ENCODE peak calls at places on chromosomes 11 and 22, in ten cellular contexts. U, R, E, Z, I, N, W, O, L and J are unnamed samples.

GRCh38 chr22:43520632-43521039 is 108.8 kb downstream of the MPPED1 start:
- DNase-seq in Z (no peak), N (no peak), W (no peak), I (no peak), O (no peak), L (no peak), U (no peak), R (no peak), E (no peak), J (no peak)

GRCh38 chr11:16610213-16610737 is 128.2 kb upstream of the C11orf58 start:
- DNase-seq in R (no peak), N (no peak), U (no peak), W (no peak), I (no peak), E (peak), Z (no peak), L (no peak), O (no peak), J (no peak)

GRCh38 chr11:85459304-85459703 is 167.8 kb downstream of the DLG2 start:
- DNase-seq in W (no peak), N (no peak), I (no peak), R (no peak), L (no peak), O (no peak), E (no peak), U (no peak), Z (no peak), J (no peak)

GRCh38 chr22:46661221-46661851 is 41.1 kb downstream of the GRAMD4 start:
- DNase-seq in W (no peak), N (no peak), O (peak), I (peak), R (no peak), Z (peak), L (peak), E (no peak), U (no peak), J (peak)

GRCh38 chr22:44997060-44997459 is 12.7 kb downstream of the PHF21B start:
- DNase-seq in E (no peak), I (no peak), N (no peak), O (no peak), U (no peak), W (no peak), Z (no peak), R (no peak), L (no peak), J (no peak)

GRCh38 chr22:27648074-27648473 is 153.5 kb downstream of the MN1 start:
- DNase-seq in R (no peak), E (no peak), U (no peak), W (no peak), Z (no peak), N (no peak), L (no peak), I (no peak), O (no peak), J (no peak)

GRCh38 chr11:65899356-65900124 is 648 bp downstream of the FOSL1 start:
- DNase-seq in R (no peak), O (peak), N (no peak), L (peak), E (peak), W (no peak), Z (peak), U (no peak), I (no peak), J (peak)

GRCh38 chr22:44819966-44820631 is 67.7 kb downstream of the ARHGAP8 start:
- DNase-seq in Z (no peak), E (peak), U (no peak), O (no peak), I (no peak), N (no peak), R (no peak), L (no peak), W (no peak), J (no peak)

GRCh38 chr11:129226207-129226798 is 34.2 kb upstream of the ARHGAP32 start:
- DNase-seq in N (no peak), O (no peak), Z (no peak), W (no peak), E (no peak), R (no peak), L (no peak), I (no peak), U (no peak), J (no peak)

GRCh38 chr11:9091044-9091936 is at the start of gene SCUBE2:
- DNase-seq in N (no peak), O (no peak), I (no peak), U (no peak), L (peak), E (no peak), Z (no peak), W (no peak), R (no peak), J (no peak)

GRCh38 chr11:76705834-76706233 is 35.3 kb upstream of the LRRC32 start:
- DNase-seq in O (no peak), U (no peak), N (no peak), W (no peak), L (no peak), E (no peak), I (no peak), R (no peak), Z (no peak), J (no peak)

GRCh38 chr11:66277475-66278391 is at the start of gene CNIH2:
- DNase-seq in E (no peak), N (peak), W (no peak), I (no peak), L (peak), U (no peak), O (no peak), R (no peak), Z (no peak), J (peak)

GRCh38 chr11:61294717-61295595 is at the start of gene VWCE:
- DNase-seq in E (peak), W (peak), L (peak), N (peak), U (peak), I (no peak), Z (peak), R (no peak), O (peak), J (peak)

GRCh38 chr11:225734-226453 is 10.2 kb downstream of the SIRT3 start:
- DNase-seq in U (no peak), E (no peak), I (peak), N (no peak), R (no peak), Z (peak), W (no peak), L (no peak), O (no peak), J (no peak)

GRCh38 chr22:17358394-17358793 is 10.9 kb upstream of the CECR2 start:
- DNase-seq in I (no peak), L (no peak), N (no peak), U (no peak), O (no peak), R (no peak), Z (no peak), W (no peak), E (no peak), J (no peak)

GRCh38 chr22:36510966-36511881 is 4.4 kb upstream of the FOXRED2 start:
- DNase-seq in L (peak), N (no peak), Z (peak), W (no peak), U (no peak), I (peak), O (peak), R (peak), E (no peak), J (peak)

GRCh38 chr11:132499661-132500060 is 1032.6 kb downstream of the OPCML start:
- DNase-seq in L (no peak), E (no peak), W (no peak), N (no peak), R (no peak), U (no peak), O (no peak), I (no peak), Z (no peak), J (no peak)

GRCh38 chr11:8672346-8672745 is 10.1 kb downstream of the TRIM66 start:
- DNase-seq in E (no peak), I (no peak), U (no peak), Z (no peak), W (no peak), O (no peak), R (no peak), N (no peak), L (no peak), J (no peak)

GRCh38 chr22:20998411-20999336 is 3.2 kb downstream of the THAP7 start:
- DNase-seq in I (no peak), E (no peak), Z (no peak), R (no peak), U (no peak), O (no peak), N (no peak), L (no peak), W (no peak), J (no peak)

GRCh38 chr11:120182790-120183491 is 27.9 kb upstream of the OAF start:
- DNase-seq in R (no peak), O (no peak), I (no peak), E (peak), W (peak), N (no peak), U (no peak), Z (no peak), L (no peak), J (no peak)

GRCh38 chr11:96143016-96143670 is 199.9 kb downstream of the MAML2 start:
- DNase-seq in Z (peak), R (peak), N (no peak), W (no peak), I (no peak), U (no peak), O (no peak), E (no peak), L (no peak), J (peak)

GRCh38 chr11:13169709-13170108 is 107.9 kb upstream of the BMAL1 start:
- DNase-seq in U (no peak), Z (peak), I (peak), R (peak), L (no peak), N (no peak), W (no peak), E (no peak), O (peak), J (peak)

GRCh38 chr11:123164732-123165450 is 30.2 kb downstream of the CLMP start:
- DNase-seq in R (no peak), U (no peak), N (no peak), O (no peak), E (no peak), W (no peak), Z (no peak), I (no peak), L (no peak), J (no peak)

GRCh38 chr11:92026664-92027063 is 198.0 kb upstream of the FAT3 start:
- DNase-seq in N (no peak), U (no peak), W (no peak), Z (no peak), O (no peak), E (no peak), I (no peak), R (no peak), L (no peak), J (no peak)

GRCh38 chr22:45671051-45671782 is 417 bp upstream of the ATXN10 start:
- DNase-seq in R (no peak), W (peak), U (peak), N (no peak), L (no peak), Z (no peak), O (no peak), I (no peak), E (no peak), J (no peak)

GRCh38 chr11:121141051-121141450 is 40.0 kb downstream of the TECTA start:
- DNase-seq in O (no peak), L (no peak), I (peak), N (no peak), E (no peak), Z (no peak), W (no peak), U (no peak), R (no peak), J (no peak)

GRCh38 chr11:118476676-118477075 is 40.4 kb downstream of the KMT2A start:
- DNase-seq in Z (no peak), E (no peak), O (peak), W (no peak), N (no peak), I (no peak), L (no peak), U (no peak), R (no peak), J (no peak)

GRCh38 chr22:46361861-46362220 is 26.3 kb downstream of the TRMU start:
- DNase-seq in R (no peak), W (no peak), E (peak), U (no peak), Z (no peak), N (no peak), L (no peak), I (no peak), O (no peak), J (no peak)

GRCh38 chr11:88484873-88485621 is 147.5 kb upstream of the CTSC start:
- DNase-seq in R (no peak), I (peak), O (peak), W (peak), U (no peak), N (no peak), E (no peak), L (peak), Z (peak), J (peak)